ENCODE peak calls at places on chromosomes 16 and 17, in eight cellular contexts. E is NCI-H526 treated with DMSO at 0.1 percent for 48 hours; S is T-helper 9 cell; R is H7; O is A549; A is A673; N is DMS53; C is activated CD8-positive, alpha-beta T cell treated with anti-CD3 and anti-CD28 coated beads for 36 hours. Y is an unnamed sample.

GRCh38 chr17:56510554-56511342 is 82.8 kb upstream of the NOG start:
- DNase-seq in A (no peak), C (no peak), R (peak; percentile 22), S (no peak), N (no peak), O (no peak), E (no peak), Y (no peak)

GRCh38 chr16:19809121-19809635 is 75.5 kb downstream of the GPRC5B start:
- DNase-seq in S (no peak), A (no peak), E (no peak), N (no peak), R (no peak), O (peak; percentile 26), C (no peak), Y (no peak)

GRCh38 chr17:73308017-73308823 is 3.6 kb downstream of the CDC42EP4 start:
- DNase-seq in C (no peak), S (no peak), A (peak; percentile 56), O (peak; percentile 95), E (no peak), N (no peak), R (no peak), Y (peak; percentile 88)

GRCh38 chr16:71956500-71956899 is 43.7 kb downstream of the PKD1L3 start:
- DNase-seq in O (no peak), R (no peak), N (peak; percentile 5), C (no peak), S (no peak), E (no peak), A (peak; percentile 27), Y (no peak)

GRCh38 chr17:2083613-2084128 is 28.8 kb downstream of the HIC1 start:
- DNase-seq in S (no peak), A (no peak), R (no peak), O (peak; percentile 82), N (peak; percentile 13), C (no peak), E (no peak), Y (no peak)

GRCh38 chr17:4854181-4854681 is 21.1 kb downstream of the MINK1 start:
- DNase-seq in N (no peak), S (no peak), O (peak; percentile 31), E (peak; percentile 10), C (no peak), A (no peak), R (no peak), Y (no peak)

GRCh38 chr17:82972836-82973372 is 106.5 kb upstream of the METRNL start:
- DNase-seq in N (no peak), S (no peak), R (peak; percentile 26), C (no peak), A (no peak), O (no peak), E (no peak), Y (no peak)

GRCh38 chr17:8273884-8274444 is 14.5 kb upstream of the RANGRF start:
- DNase-seq in O (no peak), C (no peak), S (no peak), R (no peak), N (peak; percentile 90), E (no peak), A (no peak), Y (no peak)

GRCh38 chr16:66523861-66524354 is 26.0 kb downstream of the TK2 start:
- DNase-seq in A (no peak), O (no peak), E (no peak), C (peak; percentile 64), R (no peak), S (no peak), N (no peak), Y (no peak)

GRCh38 chr16:4293822-4294457 is 21.1 kb upstream of the TFAP4 start:
- DNase-seq in A (peak; percentile 84), O (peak; percentile 70), C (no peak), N (peak; percentile 65), R (peak; percentile 92), E (peak; percentile 55), S (no peak), Y (no peak)

GRCh38 chr17:77323413-77324171 is 182.8 kb downstream of the SEC14L1 start:
- DNase-seq in C (no peak), N (no peak), R (peak; percentile 60), O (peak; percentile 72), E (no peak), A (no peak), S (no peak), Y (peak; percentile 65)

GRCh38 chr17:1009411-1010085 is 12.6 kb downstream of the TIMM22 start:
- DNase-seq in A (no peak), S (no peak), O (no peak), E (no peak), C (no peak), N (no peak), R (peak; percentile 55), Y (no peak)

GRCh38 chr17:50564916-50565315 is 4.4 kb downstream of the CACNA1G start:
- DNase-seq in E (no peak), N (peak; percentile 53), S (no peak), R (no peak), C (peak; percentile 39), A (peak; percentile 80), O (peak; percentile 47), Y (peak; percentile 36)

GRCh38 chr17:44279586-44280344 is 11.8 kb upstream of the SLC4A1 start:
- DNase-seq in E (no peak), S (no peak), R (peak; percentile 84), A (no peak), N (peak; percentile 56), C (peak; percentile 46), O (peak; percentile 51), Y (peak; percentile 93)

GRCh38 chr17:2796164-2797140 is at the start of gene RAP1GAP2:
- DNase-seq in A (no peak), O (no peak), R (peak; percentile 56), S (peak; percentile 64), E (no peak), C (peak; percentile 69), N (no peak), Y (no peak)

GRCh38 chr17:37458805-37459204 is 30.9 kb upstream of the DUSP14 start:
- DNase-seq in E (no peak), C (no peak), O (peak; percentile 44), N (no peak), A (no peak), S (no peak), R (no peak), Y (peak; percentile 66)